ENCODE peak calls at places on chromosomes 6 and 20, in seven cellular contexts. A, G, T, H, E, X and C are unnamed samples.

GRCh38 chr6:158081657-158081935 is 86.5 kb downstream of the SERAC1 start:
- DNase-seq in H (no peak), G (no peak), T (no peak), E (no peak), A (no peak), X (peak; percentile 54), C (no peak)

GRCh38 chr6:44286747-44287146 is 16.5 kb downstream of the TMEM151B start:
- DNase-seq in X (no peak), A (no peak), E (no peak), T (no peak), H (no peak), G (no peak), C (no peak)

GRCh38 chr6:125310994-125311649 is 9.4 kb upstream of the HDDC2 start:
- DNase-seq in T (no peak), E (peak; percentile 74), A (peak; percentile 64), X (peak; percentile 82), H (peak; percentile 36), G (peak; percentile 81), C (no peak)

GRCh38 chr20:4190792-4191519 is 175.6 kb upstream of the RNF24 start:
- DNase-seq in H (no peak), X (no peak), A (no peak), T (no peak), G (no peak), E (no peak), C (no peak)

GRCh38 chr6:5411414-5411813 is 150.1 kb downstream of the FARS2 start:
- DNase-seq in X (no peak), A (no peak), H (no peak), T (no peak), G (no peak), E (no peak), C (no peak)

GRCh38 chr20:1457992-1458391 is 8.7 kb downstream of the NSFL1C start:
- DNase-seq in T (no peak), E (no peak), A (no peak), H (no peak), X (no peak), G (no peak), C (no peak)

GRCh38 chr6:7086488-7086887 is 21.3 kb upstream of the RREB1 start:
- DNase-seq in E (peak; percentile 52), T (no peak), X (peak; percentile 11), H (no peak), G (no peak), A (peak; percentile 28), C (no peak)

GRCh38 chr6:11089695-11090094 is 3.9 kb upstream of the SMIM13 start:
- DNase-seq in T (no peak), X (no peak), G (no peak), A (no peak), E (no peak), H (no peak), C (no peak)

GRCh38 chr20:58706150-58706892 is 13.7 kb downstream of the NPEPL1 start:
- DNase-seq in A (no peak), G (no peak), H (no peak), E (no peak), X (no peak), T (no peak), C (no peak)

GRCh38 chr6:148524976-148525375 is 182.3 kb downstream of the SASH1 start:
- DNase-seq in G (no peak), T (no peak), A (peak; percentile 92), X (no peak), E (peak; percentile 90), H (no peak), C (no peak)

GRCh38 chr6:35093118-35093445 is 48.1 kb downstream of the TCP11 start:
- DNase-seq in G (no peak), A (peak; percentile 8), T (no peak), H (no peak), E (no peak), X (no peak), C (no peak)

GRCh38 chr6:113486172-113486571 is 371.0 kb upstream of the MARCKS start:
- DNase-seq in A (no peak), X (peak; percentile 42), G (no peak), T (no peak), H (no peak), E (no peak), C (no peak)

GRCh38 chr6:159715168-159715567 is 12.1 kb upstream of the WTAP start:
- DNase-seq in G (no peak), A (no peak), H (no peak), T (no peak), E (no peak), X (no peak), C (no peak)

GRCh38 chr20:57867807-57868206 is 158.0 kb upstream of the PMEPA1 start:
- DNase-seq in T (no peak), G (no peak), X (no peak), E (no peak), H (no peak), A (no peak), C (peak; percentile 40)

GRCh38 chr20:4220756-4221155 is 205.4 kb upstream of the RNF24 start:
- DNase-seq in A (no peak), X (no peak), T (no peak), G (no peak), H (no peak), E (no peak), C (no peak)

GRCh38 chr6:90865513-90865912 is 278.6 kb upstream of the MAP3K7 start:
- DNase-seq in X (no peak), H (no peak), T (no peak), A (no peak), E (no peak), G (no peak), C (no peak)

GRCh38 chr20:35661013-35661412 is 3.7 kb downstream of the CPNE1 start:
- DNase-seq in E (no peak), T (no peak), X (peak; percentile 82), H (no peak), G (peak; percentile 29), A (no peak), C (no peak)

GRCh38 chr6:119361209-119361608 is 11.6 kb upstream of the MAN1A1 start:
- DNase-seq in A (no peak), T (no peak), G (no peak), H (no peak), X (peak; percentile 84), E (no peak), C (no peak)

GRCh38 chr6:27863962-27864905 is 48.0 kb downstream of the OR2B2 start:
- DNase-seq in H (no peak), T (no peak), X (peak; percentile 46), A (peak; percentile 15), E (no peak), G (peak; percentile 26), C (peak; percentile 45)

GRCh38 chr6:116258520-116258919 is 4.6 kb upstream of the TSPYL4 start:
- DNase-seq in G (no peak), A (no peak), X (no peak), H (no peak), T (no peak), E (no peak), C (no peak)

GRCh38 chr20:36758276-36758675 is 12.4 kb upstream of the NDRG3 start:
- DNase-seq in E (no peak), A (no peak), H (no peak), X (no peak), G (no peak), T (no peak), C (no peak)

GRCh38 chr6:45655630-45656422 is 278.1 kb upstream of the SUPT3H start:
- DNase-seq in G (peak; percentile 83), H (no peak), E (peak; percentile 98), T (no peak), X (peak; percentile 95), A (peak; percentile 99), C (no peak)

GRCh38 chr6:140264451-140264850 is 890.0 kb upstream of the CITED2 start:
- DNase-seq in X (no peak), A (peak; percentile 19), E (no peak), T (no peak), H (no peak), G (no peak), C (no peak)

GRCh38 chr6:31048090-31048489 is 37.8 kb downstream of the MUC22 start:
- DNase-seq in G (no peak), T (no peak), X (no peak), A (no peak), E (no peak), H (no peak), C (no peak)
- H4K8ac ChIP-seq in G (no peak overlapping the region), T (no peak overlapping the region), X (no peak overlapping the region), A (no peak overlapping the region), E (no peak overlapping the region), H (no peak overlapping the region), C (no peak overlapping the region)

GRCh38 chr20:45685896-45686295 is 15.9 kb upstream of the WFDC11 start:
- DNase-seq in A (no peak), E (no peak), G (peak; percentile 73), X (no peak), H (no peak), T (peak; percentile 53), C (peak; percentile 55)
- H4K8ac ChIP-seq in A (no peak overlapping the region), E (no peak overlapping the region), G (no peak overlapping the region), X (no peak overlapping the region), H (no peak overlapping the region), T (no peak overlapping the region), C (no peak overlapping the region)

GRCh38 chr20:42112161-42112560 is 494.0 kb upstream of the CHD6 start:
- DNase-seq in H (no peak), E (no peak), A (no peak), T (no peak), G (no peak), X (no peak), C (no peak)

GRCh38 chr20:42118001-42118400 is 499.8 kb upstream of the CHD6 start:
- DNase-seq in H (no peak), G (no peak), A (no peak), E (no peak), T (no peak), X (no peak), C (no peak)

GRCh38 chr20:42111349-42111748 is 493.2 kb upstream of the CHD6 start:
- DNase-seq in G (no peak), T (no peak), X (no peak), A (no peak), E (no peak), H (no peak), C (no peak)

GRCh38 chr20:42110301-42110700 is 492.1 kb upstream of the CHD6 start:
- DNase-seq in T (no peak), X (no peak), G (no peak), H (no peak), A (no peak), E (no peak), C (no peak)

DNA sequence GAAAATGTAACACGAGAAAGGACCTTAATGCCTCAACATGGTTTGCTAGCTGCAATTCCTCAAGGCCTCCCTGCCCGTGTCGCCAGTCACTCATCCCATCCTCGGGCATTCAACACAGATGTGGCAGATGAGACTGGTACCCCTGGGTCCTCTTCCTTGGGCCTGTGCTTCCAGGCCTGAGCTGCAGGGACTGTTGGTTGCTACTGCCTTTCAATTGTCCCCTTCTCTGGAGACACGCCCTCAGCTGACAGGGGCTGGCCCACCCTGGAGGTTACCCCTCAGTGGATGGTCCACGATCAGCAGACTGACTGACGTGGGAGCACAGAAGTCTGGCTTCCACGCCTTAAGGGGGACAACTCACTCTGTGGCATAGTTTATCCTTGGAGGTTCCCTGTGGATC is 495.1 kb upstream of the CHD6 start:
- DNase-seq in H (no peak), E (no peak), X (no peak), T (no peak), A (no peak), G (no peak), C (no peak)
- H4K8ac ChIP-seq in H (no peak overlapping the region), E (no peak overlapping the region), X (no peak overlapping the region), T (no peak overlapping the region), A (no peak overlapping the region), G (no peak overlapping the region), C (no peak overlapping the region)

DNA sequence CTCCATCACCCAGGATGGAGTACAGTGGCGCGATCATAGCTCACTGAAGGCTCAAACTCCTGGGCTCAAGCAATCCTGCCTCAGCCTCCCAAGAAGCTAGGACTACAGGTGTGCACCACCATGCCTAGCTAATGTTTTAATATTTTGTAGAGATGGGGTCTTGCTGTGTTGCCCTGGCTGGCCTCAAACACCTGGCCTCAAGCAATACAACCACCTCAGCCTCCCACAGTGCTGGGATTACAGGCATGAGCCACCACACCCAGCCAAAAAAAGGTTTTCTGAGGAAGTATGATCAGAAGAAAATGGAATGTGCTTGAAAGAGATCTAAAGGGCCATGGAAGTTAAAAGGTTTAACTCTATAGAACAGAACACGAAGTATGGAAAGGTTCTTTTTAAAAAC is 8.7 kb downstream of the RBBP9 start:
- DNase-seq in X (no peak), E (no peak), H (no peak), G (no peak), A (no peak), T (no peak), C (no peak)
- H4K8ac ChIP-seq in X (no peak overlapping the region), E (no peak overlapping the region), H (no peak overlapping the region), G (no peak overlapping the region), A (no peak overlapping the region), T (no peak overlapping the region), C (no peak overlapping the region)